ENCODE peak calls at places on chromosomes 16 and 17, in five cellular contexts. Y is colonic mucosa, X is OCI-LY7, Q is GM13977, L is foreskin fibroblast. S is an unnamed sample.

GRCh38 chr17:31798205-31798724 is 60.8 kb downstream of the COPRS start:
- DNase-seq in Y (no peak), X (no peak), Q (no peak), L (no peak), S (no peak)

GRCh38 chr16:77869997-77870813 is 81.8 kb downstream of the VAT1L start:
- DNase-seq in Y (peak; percentile 66), X (no peak), Q (no peak), L (no peak), S (no peak)

GRCh38 chr17:6241381-6241780 is 171.2 kb downstream of the WSCD1 start:
- DNase-seq in Y (no peak), X (no peak), Q (no peak), L (no peak), S (no peak)

GRCh38 chr16:1775846-1776671 is 3.1 kb upstream of the MRPS34 start:
- DNase-seq in Y (no peak), X (no peak), Q (no peak), L (no peak), S (no peak)

GRCh38 chr16:15811416-15811777 is 45.4 kb downstream of the MYH11 start:
- DNase-seq in Y (no peak), X (no peak), Q (no peak), L (no peak), S (no peak)

GRCh38 chr17:15659663-15660062 is 24.4 kb downstream of the TRIM16 start:
- DNase-seq in Y (no peak), X (no peak), Q (no peak), L (no peak), S (no peak)

GRCh38 chr16:51143166-51143565 is 7.9 kb downstream of the SALL1 start:
- DNase-seq in Y (no peak), X (no peak), Q (no peak), L (no peak), S (no peak)

GRCh38 chr17:6752068-6752909 is 3.6 kb upstream of the XAF1 start:
- DNase-seq in Y (no peak), X (no peak), Q (no peak), L (peak; percentile 98), S (no peak)

GRCh38 chr17:29784661-29785060 is 145.4 kb downstream of the SSH2 start:
- DNase-seq in Y (no peak), X (no peak), Q (no peak), L (peak; percentile 42), S (no peak)

GRCh38 chr16:17161034-17161433 is 309.7 kb downstream of the XYLT1 start:
- DNase-seq in Y (no peak), X (no peak), Q (no peak), L (no peak), S (no peak)

GRCh38 chr17:81256616-81257015 is 17.5 kb downstream of the NDUFAF8 start:
- DNase-seq in Y (no peak), X (no peak), Q (no peak), L (peak; percentile 65), S (no peak)

GRCh38 chr17:39054111-39054645 is 87.0 kb upstream of the FBXO47 start:
- DNase-seq in Y (no peak), X (no peak), Q (no peak), L (no peak), S (no peak)

GRCh38 chr16:85565796-85566501 is 47.2 kb upstream of the GSE1 start:
- DNase-seq in Y (no peak), X (no peak), Q (no peak), L (no peak), S (no peak)

DNA sequence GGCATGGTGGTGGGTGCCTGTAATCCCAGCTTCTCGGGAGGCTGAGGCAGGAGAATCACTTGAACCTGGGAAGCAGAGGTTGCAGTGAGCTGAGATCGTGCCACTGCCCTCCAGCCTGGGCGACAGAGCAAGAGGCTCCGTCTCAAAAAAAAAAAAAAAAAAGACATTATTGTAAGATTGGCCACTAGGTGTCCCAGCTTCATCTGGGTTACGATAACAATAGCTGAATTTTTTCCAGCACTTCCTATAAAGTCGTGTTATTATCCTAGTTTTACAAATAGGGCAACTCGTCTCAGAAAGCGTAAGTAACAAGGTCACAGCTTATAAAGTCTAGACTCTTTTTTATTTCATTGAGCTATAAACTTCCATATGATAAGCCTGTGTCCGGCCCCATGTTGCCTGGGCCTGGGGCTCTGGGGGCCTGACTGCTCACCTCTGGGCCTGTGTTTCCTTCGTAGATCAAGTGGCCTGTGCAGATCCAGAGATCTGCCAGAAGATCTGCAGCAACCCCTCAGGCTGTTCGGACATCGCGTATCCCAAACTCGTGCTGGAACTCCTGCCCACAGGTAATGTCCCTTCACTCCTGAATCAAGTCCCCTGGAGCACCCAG is 60.5 kb downstream of the SLC5A11 start:
- DNase-seq in Y (no peak), X (peak; percentile 41), Q (no peak), L (peak; percentile 59), S (peak; percentile 40)
- TF ChIP-seq CTCF in Y (peak; percentile 37), X (peak; percentile 77), Q (peak; percentile 33), L (peak; percentile 36), S (no peak)

DNA sequence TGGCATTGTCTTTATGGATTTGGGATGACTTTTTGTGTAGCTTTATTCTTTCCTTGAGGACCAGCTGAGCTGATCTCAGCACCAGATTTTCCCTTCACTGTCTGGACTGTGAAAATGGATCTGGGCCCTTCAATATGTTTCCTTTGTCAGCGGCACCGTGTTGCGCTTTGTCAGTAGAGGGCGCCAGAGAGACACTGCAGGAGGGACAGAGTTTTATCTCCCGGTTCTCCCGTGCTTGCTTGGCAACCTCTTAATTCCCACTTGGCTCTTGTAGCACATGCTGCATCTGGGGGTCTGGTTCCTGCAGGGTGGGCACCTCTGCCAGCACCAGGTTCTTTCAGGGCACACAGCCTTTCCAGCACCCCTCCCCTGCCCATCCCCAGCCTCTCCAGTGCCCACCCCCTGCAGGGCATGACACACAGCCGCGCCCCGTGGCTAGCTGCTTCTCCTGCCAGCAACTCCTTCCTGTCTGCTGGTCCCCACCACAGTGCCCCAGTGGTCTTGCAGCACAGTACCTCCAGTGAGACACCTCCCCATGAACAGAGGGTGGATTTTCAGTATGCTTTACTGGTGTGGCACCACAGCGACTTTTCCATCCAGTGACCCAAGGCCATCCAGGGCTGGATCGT is 19.6 kb downstream of the OR1D5 start:
- DNase-seq in Y (peak; percentile 51), X (peak; percentile 34), Q (no peak), L (no peak), S (no peak)
- TF ChIP-seq CTCF in Y (no peak), X (peak; percentile 77), Q (peak; percentile 23), L (peak; percentile 4), S (no peak)

GRCh38 chr17:17154556-17154955 is 51.6 kb downstream of the PLD6 start:
- DNase-seq in Y (no peak), X (no peak), Q (no peak), L (no peak), S (no peak)
- TF ChIP-seq CTCF in Y (no peak), X (no peak), Q (no peak), L (no peak), S (no peak)

DNA sequence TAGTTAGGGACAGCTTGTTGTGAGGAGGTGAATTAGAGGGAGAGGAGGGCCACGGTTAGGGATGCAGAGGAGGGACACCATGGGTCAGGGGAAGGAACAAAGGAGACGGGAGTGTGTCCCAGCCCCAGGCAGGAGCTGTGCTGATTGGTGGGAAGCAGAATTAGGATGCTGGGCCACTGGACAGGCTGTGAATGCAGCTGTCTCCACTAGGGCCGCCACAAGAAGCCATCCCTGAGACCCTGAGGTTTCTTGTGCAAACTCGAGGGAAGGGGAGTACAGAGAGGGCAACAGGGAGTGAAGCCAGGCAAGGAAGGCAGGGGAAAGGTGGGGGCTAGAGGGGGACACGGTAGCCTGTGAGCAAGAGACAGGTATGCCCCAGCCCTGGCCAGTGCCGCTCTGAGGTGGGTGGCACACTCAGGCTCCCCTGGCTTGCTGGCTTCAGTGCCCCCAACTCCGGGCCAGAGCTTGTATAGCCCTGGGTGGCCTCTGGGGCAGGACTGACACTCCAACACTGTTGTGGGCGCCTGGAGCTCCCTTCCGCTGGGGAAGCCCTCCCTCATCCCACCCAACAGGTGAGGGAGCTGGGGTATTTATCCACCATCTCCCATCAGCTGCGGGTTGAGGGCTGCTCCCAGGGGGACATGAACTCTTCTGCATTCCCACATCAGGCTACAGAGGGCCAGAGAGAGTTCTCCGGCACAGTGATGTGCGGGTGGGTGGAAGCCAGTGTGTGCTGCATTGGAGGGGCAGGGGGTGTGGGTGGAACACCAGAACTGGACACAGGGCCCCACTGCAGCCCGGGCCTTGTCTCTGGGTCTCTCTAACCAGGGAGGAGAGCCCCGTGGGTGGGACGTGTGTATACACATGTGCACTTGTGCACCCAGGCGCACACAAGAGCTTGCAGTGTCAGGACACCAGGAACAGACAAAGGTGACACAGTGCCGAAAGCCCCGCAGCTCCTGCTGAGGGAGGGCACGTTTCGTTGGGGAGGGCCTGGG is 8.3 kb upstream of the SPPL2C start:
- DNase-seq in Y (no peak), X (no peak), Q (no peak), L (no peak), S (no peak)
- TF ChIP-seq CTCF in Y (no peak), X (no peak), Q (no peak), L (no peak), S (no peak)

GRCh38 chr16:30519120-30520049 is 7.0 kb downstream of the ZNF768 start:
- DNase-seq in Y (no peak), X (no peak), Q (peak; percentile 9), L (no peak), S (no peak)
- TF ChIP-seq CTCF in Y (no peak), X (no peak), Q (no peak), L (no peak), S (no peak)

DNA sequence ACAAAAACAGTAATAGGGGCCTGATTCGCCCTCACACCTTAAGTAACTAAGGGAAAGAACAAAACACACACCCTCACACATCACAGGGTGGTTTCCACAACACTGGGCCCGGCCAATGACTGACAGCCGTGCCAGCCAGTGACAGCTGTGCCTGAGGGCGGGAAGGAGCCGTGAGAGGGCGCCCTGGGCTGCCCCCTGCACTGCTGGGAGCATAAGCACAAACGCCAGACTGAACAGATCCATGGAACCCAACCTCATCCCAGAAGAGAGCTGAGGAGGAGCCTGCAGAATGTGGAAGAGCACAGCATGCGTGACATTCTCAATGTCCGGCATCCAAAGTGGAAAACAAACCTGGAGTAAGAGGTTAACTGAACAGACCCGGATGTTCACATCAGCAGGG is 16.0 kb downstream of the CSNK1D start:
- DNase-seq in Y (no peak), X (peak; percentile 74), Q (no peak), L (peak; percentile 45), S (no peak)
- TF ChIP-seq CTCF in Y (no peak), X (peak; percentile 65), Q (no peak), L (no peak), S (no peak)

S was measured in GM13976.